ENCODE peak calls at places on chromosomes 12 and 14, in nine cellular contexts. T is GM18507, A is neural crest cell, N is activated gamma-delta T cell treated with Interleukin-2 at 50 U/mL for 16 hours, P is H54, Q is endothelial cell, H is A172, E is lower leg skin, R is HTR-8/SVneo. F is an unnamed sample.

GRCh38 chr12:106309671-106310313 is 7.3 kb downstream of the TCP11L2 start:
- DNase-seq in T (no peak), A (no peak), N (no peak), P (peak), Q (no peak), H (peak), E (no peak), R (peak), F (no peak)

GRCh38 chr14:103116645-103117044 is 6.6 kb upstream of the TNFAIP2 start:
- DNase-seq in T (no peak), A (no peak), N (no peak), P (no peak), Q (no peak), H (no peak), E (no peak), R (no peak), F (no peak)

GRCh38 chr14:96638041-96638855 is 136.1 kb downstream of the PAPOLA start:
- DNase-seq in T (no peak), A (no peak), N (no peak), P (no peak), Q (no peak), H (no peak), E (peak), R (no peak), F (no peak)

GRCh38 chr14:34465069-34465859 is 3.2 kb upstream of the SPTSSA start:
- DNase-seq in T (no peak), A (no peak), N (no peak), P (peak), Q (no peak), H (peak), E (no peak), R (no peak), F (no peak)

GRCh38 chr12:88720231-88720630 is 140.0 kb upstream of the KITLG start:
- DNase-seq in T (no peak), A (no peak), N (no peak), P (no peak), Q (no peak), H (no peak), E (no peak), R (no peak), F (no peak)

GRCh38 chr14:43204816-43205215 is 1302.3 kb downstream of the FSCB start:
- DNase-seq in T (no peak), A (no peak), N (no peak), P (no peak), Q (no peak), H (no peak), E (no peak), R (peak), F (no peak)

GRCh38 chr12:72010365-72010764 is 71.7 kb downstream of the TPH2 start:
- DNase-seq in T (no peak), A (no peak), N (no peak), P (no peak), Q (no peak), H (no peak), E (no peak), R (no peak), F (no peak)

GRCh38 chr14:45679852-45680251 is 426.9 kb upstream of the MIS18BP1 start:
- DNase-seq in T (no peak), A (no peak), N (no peak), P (no peak), Q (no peak), H (peak), E (no peak), R (peak), F (no peak)

GRCh38 chr14:68702578-68702977 is 90.3 kb downstream of the ZFP36L1 start:
- DNase-seq in T (no peak), A (no peak), N (no peak), P (no peak), Q (no peak), H (no peak), E (peak), R (no peak), F (no peak)

GRCh38 chr14:95417492-95417891 is 97.8 kb upstream of the CLMN start:
- DNase-seq in T (no peak), A (no peak), N (no peak), P (no peak), Q (no peak), H (no peak), E (no peak), R (no peak), F (no peak)

GRCh38 chr12:64625243-64626077 is 15.2 kb downstream of the RASSF3 start:
- DNase-seq in T (no peak), A (no peak), N (no peak), P (no peak), Q (peak), H (peak), E (no peak), R (no peak), F (peak)

GRCh38 chr12:107328442-107329133 is 235.2 kb upstream of the CRY1 start:
- DNase-seq in T (no peak), A (no peak), N (no peak), P (no peak), Q (no peak), H (peak), E (no peak), R (peak), F (peak)

GRCh38 chr14:55136868-55137785 is 8.1 kb downstream of the LGALS3 start:
- DNase-seq in T (no peak), A (no peak), N (no peak), P (no peak), Q (no peak), H (no peak), E (no peak), R (no peak), F (peak)

GRCh38 chr12:85979641-85980040 is 105.5 kb downstream of the NTS start:
- DNase-seq in T (no peak), A (no peak), N (no peak), P (no peak), Q (no peak), H (no peak), E (no peak), R (no peak), F (no peak)

GRCh38 chr12:2259368-2259767 is 206.6 kb downstream of the CACNA1C start:
- DNase-seq in T (no peak), A (no peak), N (no peak), P (no peak), Q (no peak), H (no peak), E (no peak), R (no peak), F (no peak)

F was measured in right cardiac atrium.